ENCODE peak calls at places on chromosomes 3 and 15, in five cellular contexts. F is substantia nigra, S is breast epithelium, W is GM03348, T is NCI-H748 treated with DMSO at 0.1 percent for 48 hours. Q is an unnamed sample.

GRCh38 chr3:47865192-47865591 is 62.3 kb downstream of the DHX30 start:
- DNase-seq in S (no peak), T (no peak), W (no peak), F (no peak), Q (no peak)

GRCh38 chr3:134480546-134480945 is 5.2 kb downstream of the ANAPC13 start:
- DNase-seq in F (no peak), T (no peak), S (no peak), W (no peak), Q (no peak)

GRCh38 chr3:31275038-31275562 is 257.6 kb upstream of the STT3B start:
- DNase-seq in W (peak; percentile 77), T (no peak), S (no peak), F (no peak), Q (no peak)

GRCh38 chr3:27914199-27914598 is 192.1 kb upstream of the EOMES start:
- DNase-seq in T (no peak), W (peak; percentile 11), F (no peak), S (no peak), Q (no peak)

GRCh38 chr3:13145131-13145825 is 72.0 kb upstream of the IQSEC1 start:
- DNase-seq in F (no peak), W (no peak), T (no peak), S (peak; percentile 28), Q (no peak)

GRCh38 chr3:14224895-14225294 is 46.3 kb downstream of the LSM3 start:
- DNase-seq in S (no peak), W (no peak), T (no peak), F (no peak), Q (no peak)

GRCh38 chr3:13070622-13071021 is 2.6 kb downstream of the IQSEC1 start:
- DNase-seq in T (no peak), S (no peak), W (no peak), F (no peak), Q (no peak)

GRCh38 chr15:23532019-23532418 is 33.5 kb upstream of the MKRN3 start:
- DNase-seq in W (no peak), S (no peak), F (no peak), T (no peak), Q (no peak)

GRCh38 chr15:57551717-57552677 is 39.7 kb upstream of the MYZAP start:
- DNase-seq in S (no peak), F (no peak), T (no peak), W (peak; percentile 91), Q (no peak)

GRCh38 chr3:43789028-43789427 is 98.3 kb downstream of the ABHD5 start:
- DNase-seq in W (no peak), S (no peak), T (no peak), F (no peak), Q (no peak)